ENCODE peak calls at places on chromosomes 6 and 20, in nine cellular contexts. S, O, C, D, H, V, F, U and B are unnamed samples.

GRCh38 chr6:79614326-79615285 is 16.5 kb upstream of the SH3BGRL2 start:
- DNase-seq in C (no peak), D (no peak), S (no peak), F (no peak), H (no peak), V (no peak), O (no peak), U (no peak), B (no peak)

GRCh38 chr6:43172127-43173007 is 1.3 kb downstream of the SRF start:
- DNase-seq in F (peak; percentile 62), H (peak; percentile 39), S (peak; percentile 91), U (peak; percentile 72), C (no peak), D (no peak), V (peak; percentile 61), O (peak; percentile 27), B (peak; percentile 40)

GRCh38 chr6:136927313-136927712 is 5.2 kb downstream of the SLC35D3 start:
- DNase-seq in F (no peak), U (no peak), D (peak; percentile 32), O (peak; percentile 10), V (peak; percentile 59), C (no peak), H (no peak), S (no peak), B (no peak)

GRCh38 chr6:2158596-2159271 is 86.7 kb downstream of the GMDS start:
- DNase-seq in H (no peak), U (no peak), C (peak; percentile 66), D (peak; percentile 74), S (no peak), O (peak; percentile 12), V (peak; percentile 30), F (no peak), B (no peak)

GRCh38 chr6:130385059-130385695 is 19.4 kb downstream of the TMEM200A start:
- DNase-seq in O (no peak), C (no peak), V (no peak), D (no peak), U (no peak), H (no peak), F (no peak), S (no peak), B (no peak)

GRCh38 chr6:168404560-168404959 is 36.4 kb upstream of the SMOC2 start:
- DNase-seq in O (no peak), C (no peak), V (no peak), F (no peak), S (no peak), D (no peak), U (peak; percentile 12), H (no peak), B (peak; percentile 52)

GRCh38 chr6:36285187-36285612 is 15.3 kb downstream of the PNPLA1 start:
- DNase-seq in D (no peak), H (no peak), V (no peak), C (peak; percentile 19), U (no peak), O (no peak), S (peak; percentile 75), F (no peak), B (no peak)

GRCh38 chr6:157759028-157759427 is 64.0 kb upstream of the SNX9 start:
- DNase-seq in H (no peak), U (no peak), F (no peak), C (no peak), V (no peak), S (no peak), D (no peak), O (no peak), B (no peak)

GRCh38 chr6:87287251-87287650 is 35.1 kb upstream of the SMIM8 start:
- DNase-seq in F (no peak), S (no peak), C (no peak), D (no peak), H (no peak), U (no peak), O (peak; percentile 30), V (no peak), B (no peak)

GRCh38 chr6:112054520-112055160 is 736 bp downstream of the CCN6 start:
- DNase-seq in C (no peak), F (no peak), D (no peak), O (peak; percentile 31), U (no peak), H (no peak), S (no peak), V (no peak), B (no peak)

GRCh38 chr6:20572940-20573339 is 38.7 kb downstream of the CDKAL1 start:
- DNase-seq in U (no peak), D (no peak), O (peak; percentile 63), V (peak; percentile 74), C (no peak), F (no peak), H (no peak), S (no peak), B (peak; percentile 36)

GRCh38 chr20:22379472-22379871 is 204.9 kb downstream of the FOXA2 start:
- DNase-seq in F (no peak), H (no peak), S (no peak), U (no peak), V (peak; percentile 7), C (no peak), D (no peak), O (no peak), B (no peak)

DNA sequence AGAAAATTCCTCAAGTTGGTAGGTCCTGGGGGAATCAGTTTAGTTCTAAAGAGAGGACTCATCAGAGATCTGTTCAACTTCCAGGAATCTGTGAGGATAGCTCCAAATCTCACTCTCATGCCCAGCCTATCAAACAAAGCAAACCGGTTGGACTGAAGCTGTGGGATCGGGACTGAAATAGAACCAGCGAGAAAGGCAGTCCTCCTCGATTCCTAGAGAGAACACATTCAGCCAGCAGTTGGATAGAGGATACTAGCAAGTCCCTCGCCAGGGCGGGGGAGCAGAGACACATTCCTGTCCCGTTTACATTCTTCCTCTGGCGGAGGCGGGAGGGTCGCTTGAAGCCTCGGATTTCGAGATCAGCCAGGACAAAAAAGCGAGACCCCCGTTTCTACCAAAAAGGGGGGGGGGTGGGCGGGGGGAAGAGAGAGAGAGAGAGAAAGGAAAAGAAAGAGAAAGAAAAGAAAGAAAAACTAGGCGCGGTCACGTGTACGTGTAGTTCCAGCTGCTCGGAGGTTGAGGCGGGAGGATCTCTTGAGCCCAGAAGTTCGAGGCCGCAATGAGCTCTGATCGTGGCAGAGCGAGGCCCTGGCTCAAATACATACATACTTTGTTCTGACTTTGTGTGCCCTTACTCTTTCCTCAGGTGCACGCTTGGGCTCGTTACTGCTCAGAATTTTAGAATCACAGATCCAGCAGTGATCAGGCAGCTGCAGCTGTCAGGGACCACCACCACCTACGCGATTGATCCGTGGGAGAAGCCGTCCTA is 19.5 kb downstream of the ZNF311 start:
- DNase-seq in D (peak; percentile 84), O (peak; percentile 98), H (peak; percentile 86), C (peak; percentile 92), U (peak; percentile 80), S (no peak), F (peak; percentile 87), V (peak; percentile 62), B (peak; percentile 96)
- TF ChIP-seq POLR2A in D (peak; percentile 40), O (peak; percentile 34), H (no peak), C (peak; percentile 86), U (no peak), S (no peak), F (peak; percentile 48), V (no peak), B (no peak)

DNA sequence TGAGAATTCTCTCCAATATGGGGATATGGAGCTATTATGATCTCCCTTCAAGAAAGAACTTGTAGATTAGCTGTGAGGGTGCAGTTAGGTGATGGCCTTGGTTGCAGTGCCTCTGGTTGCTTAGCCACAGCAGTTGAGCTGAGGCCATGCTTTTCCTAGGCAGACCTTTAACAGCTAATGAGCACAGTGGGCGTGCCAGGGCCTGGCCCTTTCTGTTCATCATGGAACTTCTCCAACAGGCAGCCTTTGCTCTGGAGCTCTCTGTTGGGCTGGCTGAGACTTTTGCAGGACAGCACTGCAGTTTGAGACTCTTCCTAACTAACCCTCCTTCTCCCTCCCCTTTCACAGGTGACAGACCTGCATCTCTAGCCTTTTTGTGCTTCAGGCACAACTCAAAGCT is 39.7 kb upstream of the TMEM170B start:
- DNase-seq in H (no peak), O (no peak), F (no peak), S (no peak), D (no peak), U (no peak), V (no peak), C (no peak), B (no peak)
- H3K4me3 ChIP-seq in H (no peak overlapping the region), O (no peak overlapping the region), F (no peak overlapping the region), S (no peak overlapping the region), D (no peak overlapping the region), U (no peak overlapping the region), V (no peak overlapping the region), C (no peak overlapping the region), B (no peak overlapping the region)

DNA sequence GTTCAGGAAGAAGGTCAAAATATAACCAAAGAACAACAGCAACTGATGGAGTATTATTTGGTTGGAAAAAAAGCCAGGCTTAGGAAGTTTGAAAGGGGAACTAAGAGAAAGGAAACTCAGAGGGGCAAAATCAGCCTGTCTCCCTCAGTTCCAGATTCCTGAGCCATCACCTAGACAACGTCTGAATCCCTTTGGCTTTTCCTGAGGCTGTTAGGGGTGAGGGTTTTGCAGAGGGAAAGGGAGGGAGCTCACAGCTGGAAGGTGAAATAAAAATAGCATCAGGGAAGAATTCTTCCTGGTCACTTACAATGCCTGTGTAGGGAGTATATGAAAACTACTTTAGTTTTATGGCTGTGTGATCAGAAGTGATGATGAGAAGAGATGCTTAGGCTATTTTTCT is 100.5 kb downstream of the SOBP start:
- DNase-seq in V (no peak), U (no peak), D (no peak), H (no peak), C (no peak), S (no peak), F (no peak), O (no peak), B (no peak)
- TF ChIP-seq POLR2A in V (no peak), U (no peak), D (no peak), H (no peak), C (no peak), S (no peak), F (no peak), O (no peak), B (no peak)

GRCh38 chr20:33663161-33664084 is 1.3 kb downstream of the C20orf144 start:
- DNase-seq in D (peak; percentile 73), V (peak; percentile 90), C (no peak), S (peak; percentile 98), F (peak; percentile 77), O (peak; percentile 60), U (peak; percentile 91), H (peak; percentile 86), B (peak; percentile 96)

GRCh38 chr20:33664085-33664761 is 2.1 kb downstream of the C20orf144 start:
- DNase-seq in D (no peak), F (peak; percentile 20), C (no peak), H (no peak), V (no peak), O (no peak), S (no peak), U (no peak), B (no peak)

GRCh38 chr20:33660035-33660684 is 2.0 kb upstream of the C20orf144 start:
- DNase-seq in O (no peak), U (peak; percentile 41), S (no peak), F (no peak), H (no peak), D (no peak), C (no peak), V (no peak), B (no peak)

GRCh38 chr20:33660685-33661058 is 1.5 kb upstream of the C20orf144 start:
- DNase-seq in S (no peak), F (no peak), H (no peak), V (no peak), O (no peak), U (no peak), C (no peak), D (no peak), B (no peak)

DNA sequence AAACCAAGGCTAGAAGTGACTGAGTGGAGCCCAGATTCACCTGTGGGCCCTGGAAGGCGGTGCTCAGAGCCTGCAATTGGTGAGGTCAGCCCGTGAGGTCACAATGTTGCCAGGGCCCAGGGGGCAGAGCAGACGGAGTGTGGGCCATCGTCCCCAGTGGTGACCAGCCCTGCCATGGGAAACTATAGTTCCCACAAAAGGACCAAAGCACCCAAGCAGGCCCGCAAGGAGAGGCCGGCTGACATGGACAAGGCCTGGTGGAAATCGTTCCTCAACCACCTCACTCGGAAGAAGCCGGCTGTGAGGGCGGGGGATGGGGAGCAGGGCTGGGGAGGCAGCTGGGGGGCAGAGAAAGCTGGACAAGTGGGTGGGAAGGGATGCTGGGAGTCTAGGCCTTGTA is at the start of gene C20orf144:
- DNase-seq in S (no peak), V (no peak), C (no peak), F (peak; percentile 11), O (no peak), U (no peak), H (no peak), D (no peak), B (no peak)
- H3K4me3 ChIP-seq in S (no peak within 1 kb of the TSS), V (peak within 1 kb of the TSS; percentile 57), C (peak within 1 kb of the TSS; percentile 93), F (peak within 1 kb of the TSS; percentile 64), O (peak within 1 kb of the TSS; percentile 79), U (peak within 1 kb of the TSS; percentile 75), H (peak within 1 kb of the TSS; percentile 74), D (peak within 1 kb of the TSS; percentile 68), B (peak within 1 kb of the TSS; percentile 54)